ENCODE peak calls at places on chromosomes 1 and 21, in six cellular contexts. V, M, Q, C, S and I are unnamed samples. For H3K4me1 and H3K9me3, the result is how much of the 10 kb centered on the place peaks cover.

GRCh38 chr1:195763146-195763906 is 844.9 kb downstream of the KCNT2 start:
- DNase-seq in V (no peak), M (no peak), Q (no peak), C (no peak), S (no peak), I (no peak)

GRCh38 chr1:246492611-246493245 is 14.4 kb downstream of the SMYD3 start:
- DNase-seq in V (peak), M (peak), Q (peak), C (peak), S (no peak), I (no peak)

GRCh38 chr1:223652436-223652901 is 13.0 kb downstream of the CAPN8 start:
- DNase-seq in V (no peak), M (no peak), Q (no peak), C (no peak), S (no peak), I (no peak)

GRCh38 chr1:103525114-103525606 is 339 bp upstream of the RNPC3 start:
- DNase-seq in V (peak), M (no peak), Q (no peak), C (no peak), S (no peak), I (peak)

GRCh38 chr1:46183119-46183842 is 7.0 kb upstream of the P3R3URF start:
- DNase-seq in V (peak), M (peak), Q (peak), C (peak), S (no peak), I (no peak)

GRCh38 chr1:89721351-89721750 is 88.4 kb downstream of the LRRC8C start:
- DNase-seq in V (peak), M (no peak), Q (no peak), C (no peak), S (no peak), I (no peak)

GRCh38 chr1:109623601-109624161 is 4.0 kb downstream of the AMPD2 start:
- DNase-seq in V (no peak), M (no peak), Q (no peak), C (no peak), S (no peak), I (no peak)

GRCh38 chr1:53298163-53298685 is 29.6 kb downstream of the LRP8 start:
- DNase-seq in V (no peak), M (no peak), Q (no peak), C (no peak), S (no peak), I (no peak)

GRCh38 chr1:205709059-205709398 is 28.7 kb upstream of the SLC45A3 start:
- DNase-seq in V (peak), M (no peak), Q (no peak), C (no peak), S (no peak), I (no peak)

GRCh38 chr1:172141351-172142000 is 279.0 kb upstream of the C1orf105 start:
- DNase-seq in V (no peak), M (no peak), Q (no peak), C (no peak), S (no peak), I (no peak)

GRCh38 chr1:45972621-45973020 is 159.8 kb downstream of the PIK3R3 start:
- DNase-seq in V (no peak), M (no peak), Q (no peak), C (no peak), S (no peak), I (no peak)

GRCh38 chr1:209190591-209191241 is 392.8 kb upstream of the CAMK1G start:
- DNase-seq in V (no peak), M (peak), Q (peak), C (peak), S (no peak), I (no peak)

GRCh38 chr1:206545351-206545750 is 38.0 kb downstream of the RASSF5 start:
- DNase-seq in V (no peak), M (no peak), Q (no peak), C (no peak), S (no peak), I (no peak)

GRCh38 chr1:9004731-9005708 is 21.2 kb downstream of the SLC2A7 start:
- DNase-seq in V (peak), M (peak), Q (peak), C (peak), S (peak), I (peak)

GRCh38 chr1:56125316-56125715 is 454.0 kb downstream of the PLPP3 start:
- DNase-seq in V (no peak), M (no peak), Q (no peak), C (no peak), S (no peak), I (no peak)

GRCh38 chr21:34129971-34130597 is 56.7 kb downstream of the MRPS6 start:
- DNase-seq in V (peak), M (no peak), Q (no peak), C (no peak), S (no peak), I (no peak)

GRCh38 chr1:170537798-170538503 is 6.0 kb downstream of the GORAB start:
- DNase-seq in V (peak), M (no peak), Q (no peak), C (no peak), S (no peak), I (no peak)

GRCh38 chr1:22123901-22124404 is 18.9 kb downstream of the WNT4 start:
- DNase-seq in V (no peak), M (no peak), Q (no peak), C (no peak), S (no peak), I (no peak)

GRCh38 chr1:89260575-89261275 is 11.9 kb downstream of the GBP5 start:
- DNase-seq in V (no peak), M (no peak), Q (no peak), C (no peak), S (no peak), I (no peak)

GRCh38 chr1:27341525-27342252 is at the start of gene SYTL1:
- DNase-seq in V (peak), M (peak), Q (peak), C (no peak), S (peak), I (no peak)

GRCh38 chr1:172670791-172671190 is 11.9 kb downstream of the FASLG start:
- DNase-seq in V (no peak), M (no peak), Q (no peak), C (no peak), S (no peak), I (no peak)

GRCh38 chr1:111563619-111564018 is 56.0 kb upstream of the RAP1A start:
- DNase-seq in V (peak), M (no peak), Q (no peak), C (no peak), S (no peak), I (no peak)

GRCh38 chr21:16514316-16514715 is 784.5 kb downstream of the USP25 start:
- DNase-seq in V (no peak), M (no peak), Q (no peak), C (no peak), S (no peak), I (no peak)

GRCh38 chr1:181469829-181470228 is 13.5 kb upstream of the CACNA1E start:
- DNase-seq in V (peak), M (peak), Q (no peak), C (no peak), S (no peak), I (no peak)

GRCh38 chr1:211259596-211260126 is 495 bp downstream of the RCOR3 start:
- DNase-seq in V (no peak), M (peak), Q (peak), C (peak), S (no peak), I (peak)

GRCh38 chr1:227760377-227760776 is 25.1 kb downstream of the SNAP47 start:
- DNase-seq in V (no peak), M (no peak), Q (no peak), C (no peak), S (no peak), I (no peak)

GRCh38 chr1:234721476-234722266 is 111.7 kb upstream of the IRF2BP2 start:
- DNase-seq in V (peak), M (peak), Q (peak), C (peak), S (no peak), I (no peak)

GRCh38 chr1:205832326-205832751 is 17.6 kb downstream of the PM20D1 start:
- DNase-seq in V (no peak), M (no peak), Q (peak), C (no peak), S (no peak), I (no peak)

GRCh38 chr1:12040457-12041051 is 21.3 kb downstream of the MIIP start:
- DNase-seq in V (peak), M (no peak), Q (no peak), C (no peak), S (no peak), I (no peak)

GRCh38 chr1:119279441-119280415 is 88.9 kb upstream of the HAO2 start:
- DNase-seq in V (peak), M (peak), Q (no peak), C (no peak), S (no peak), I (no peak)

GRCh38 chr1:101178688-101179491 is 57.9 kb upstream of the S1PR1 start:
- DNase-seq in V (no peak), M (no peak), Q (no peak), C (no peak), S (no peak), I (no peak)

GRCh38 chr1:23100074-23100748 is 68.4 kb downstream of the LUZP1 start:
- DNase-seq in V (peak), M (no peak), Q (no peak), C (peak), S (peak), I (no peak)

GRCh38 chr1:29924017-29924431 is 687.7 kb downstream of the PTPRU start:
- DNase-seq in V (no peak), M (no peak), Q (no peak), C (no peak), S (no peak), I (no peak)

GRCh38 chr1:28437260-28437923 is 67.9 kb downstream of the PHACTR4 start:
- DNase-seq in V (peak), M (peak), Q (peak), C (peak), S (no peak), I (no peak)

GRCh38 chr1:15028117-15028516 is 125.4 kb upstream of the TMEM51 start:
- DNase-seq in V (peak), M (peak), Q (peak), C (peak), S (no peak), I (no peak)

GRCh38 chr1:156848461-156849150 is 10.3 kb downstream of the INSRR start:
- DNase-seq in V (no peak), M (no peak), Q (no peak), C (no peak), S (peak), I (no peak)

GRCh38 chr1:29210278-29211085 is 20.3 kb downstream of the MECR start:
- DNase-seq in V (no peak), M (no peak), Q (no peak), C (no peak), S (no peak), I (no peak)

GRCh38 chr1:16915627-16915973 is 6.1 kb upstream of the CROCC start:
- DNase-seq in V (no peak), M (no peak), Q (no peak), C (no peak), S (no peak), I (no peak)

DNA sequence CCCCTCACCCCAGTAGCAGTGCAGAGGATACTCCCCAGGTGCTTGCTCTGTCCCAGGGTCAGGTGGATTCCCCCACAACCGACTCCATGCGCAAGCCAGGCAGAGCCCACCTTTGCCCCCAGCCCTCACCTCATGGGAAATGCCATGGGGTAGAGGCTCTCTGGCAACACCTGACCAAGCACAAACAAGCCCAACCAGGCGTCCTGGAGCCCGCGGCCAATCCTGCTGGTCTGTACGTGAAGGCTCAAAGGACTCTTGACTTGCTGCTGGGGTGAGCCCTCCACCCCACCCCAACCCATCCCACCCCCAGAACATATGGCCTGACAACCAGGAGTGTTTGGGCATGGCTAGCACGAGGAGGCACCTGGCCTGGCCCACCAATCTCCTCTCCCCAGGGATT is 1.8 kb downstream of the ADGRB2 start:
- DNase-seq in V (no peak), M (no peak), Q (no peak), C (no peak), S (no peak), I (no peak)
- H3K4me3 ChIP-seq in V (peak), M (peak), Q (no peak), C (no peak), S (peak), I (peak)

GRCh38 chr1:185670187-185670627 is 64.0 kb upstream of the HMCN1 start:
- DNase-seq in V (peak), M (peak), Q (peak), C (peak), S (peak), I (no peak)
- H3K4me1 ChIP-seq in V (under half), M (under half), Q (under half), C (under half), S (under half), I (under half)

GRCh38 chr1:2783069-2783434 is 18.4 kb downstream of the TTC34 start:
- DNase-seq in V (no peak), M (no peak), Q (no peak), C (no peak), S (no peak), I (no peak)
- H3K9me3 ChIP-seq in V (under half), M (under half), Q (under half), C (under half), S (under half), I (under half)

GRCh38 chr1:231418101-231418740 is 3.9 kb downstream of the EGLN1 start:
- DNase-seq in V (peak), M (no peak), Q (no peak), C (no peak), S (no peak), I (no peak)
- H3K4me3 ChIP-seq in V (peak), M (peak), Q (no peak), C (peak), S (peak), I (no peak)

GRCh38 chr21:29340228-29340627 is 41.5 kb downstream of the BACH1 start:
- DNase-seq in V (peak), M (no peak), Q (no peak), C (no peak), S (no peak), I (no peak)
- H3K4me1 ChIP-seq in V (under half), M (under half), Q (under half), C (under half), S (under half), I (under half)

DNA sequence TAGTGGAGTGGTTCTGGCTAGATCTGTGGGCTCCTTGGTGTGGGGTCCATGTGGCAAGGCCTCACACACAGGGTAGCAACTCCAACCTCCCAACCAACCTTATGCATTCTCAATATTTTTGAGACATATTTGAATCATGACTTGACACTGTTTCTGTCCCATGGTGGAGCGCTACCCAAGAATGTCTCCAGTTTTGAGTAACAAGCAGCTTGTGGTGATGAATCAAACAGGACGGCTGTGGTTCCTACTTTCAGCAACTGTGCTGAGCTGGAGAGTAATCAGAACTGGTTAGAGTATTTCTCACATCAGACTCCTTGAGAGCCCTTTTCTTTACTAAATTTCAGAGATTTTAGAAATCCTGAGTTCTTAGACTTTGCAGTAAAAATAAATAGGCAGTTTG is 3.1 kb downstream of the LCE3D start:
- DNase-seq in V (no peak), M (no peak), Q (no peak), C (no peak), S (no peak), I (no peak)
- H3K9me3 ChIP-seq in V (under half), M (under half), Q (under half), C (under half), S (under half), I (under half)

GRCh38 chr1:183806086-183806485 is 1.2 kb downstream of the RGL1 start:
- DNase-seq in V (peak), M (no peak), Q (no peak), C (no peak), S (no peak), I (no peak)

GRCh38 chr1:183806650-183807049 is 1.7 kb downstream of the RGL1 start:
- DNase-seq in V (no peak), M (no peak), Q (no peak), C (no peak), S (no peak), I (no peak)

GRCh38 chr1:183810172-183810571 is 5.3 kb downstream of the RGL1 start:
- DNase-seq in V (no peak), M (no peak), Q (no peak), C (no peak), S (no peak), I (no peak)

GRCh38 chr1:183808296-183809027 is 3.5 kb downstream of the RGL1 start:
- DNase-seq in V (no peak), M (no peak), Q (no peak), C (no peak), S (no peak), I (no peak)

DNA sequence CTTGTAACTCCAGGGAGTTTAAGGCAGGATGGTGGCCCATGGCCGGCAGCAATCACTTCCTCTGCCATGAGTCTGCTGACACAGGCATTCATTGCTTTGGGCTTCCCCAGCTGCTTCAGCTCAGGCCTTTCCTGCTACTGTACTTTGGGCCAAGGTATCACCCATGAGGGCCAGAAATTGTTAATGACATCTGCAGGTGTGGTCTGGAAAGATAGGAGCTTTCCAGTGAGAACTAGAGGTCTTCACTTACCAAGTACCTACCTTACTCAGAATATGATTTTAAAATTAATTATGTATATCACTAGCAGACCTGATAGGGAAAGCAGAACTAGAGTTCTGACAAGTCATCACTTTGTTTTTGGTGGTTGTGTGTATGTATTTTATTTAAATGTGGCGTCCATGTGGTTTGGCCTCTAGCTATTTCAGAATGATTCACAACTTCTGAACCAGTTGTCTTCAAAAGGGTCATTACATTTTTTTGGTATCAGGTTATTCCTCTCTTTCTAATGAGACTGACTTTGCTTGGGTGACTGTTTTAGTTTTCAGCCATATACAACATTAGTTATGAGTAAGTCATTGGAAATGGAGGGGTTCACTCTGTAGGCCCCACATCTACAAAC is 2.7 kb downstream of the RGL1 start:
- DNase-seq in V (peak), M (no peak), Q (no peak), C (peak), S (no peak), I (no peak)
- H3K4me3 ChIP-seq in V (no peak), M (peak), Q (no peak), C (peak), S (no peak), I (no peak)

GRCh38 chr1:91697322-91698260 is 188.4 kb downstream of the TGFBR3 start:
- DNase-seq in V (peak), M (no peak), Q (no peak), C (no peak), S (peak), I (no peak)

GRCh38 chr1:91700771-91701493 is 185.0 kb downstream of the TGFBR3 start:
- DNase-seq in V (peak), M (no peak), Q (no peak), C (no peak), S (no peak), I (no peak)

GRCh38 chr1:91699339-91699970 is 186.5 kb downstream of the TGFBR3 start:
- DNase-seq in V (peak), M (peak), Q (peak), C (peak), S (no peak), I (no peak)

GRCh38 chr1:91701494-91701869 is 184.5 kb downstream of the TGFBR3 start:
- DNase-seq in V (no peak), M (no peak), Q (no peak), C (no peak), S (no peak), I (no peak)

GRCh38 chr1:91700332-91700731 is 185.6 kb downstream of the TGFBR3 start:
- DNase-seq in V (peak), M (no peak), Q (no peak), C (no peak), S (no peak), I (no peak)
- H3K4me1 ChIP-seq in V (under half), M (under half), Q (under half), C (under half), S (under half), I (under half)

GRCh38 chr1:4511374-4511773 is 143.0 kb upstream of the AJAP1 start:
- DNase-seq in V (no peak), M (no peak), Q (no peak), C (no peak), S (no peak), I (no peak)
- H3K9me3 ChIP-seq in V (half or more), M (under half), Q (under half), C (under half), S (under half), I (under half)